ENCODE peak calls at places on chromosomes 5 and 9, in four cellular contexts. X, E, L and I are unnamed samples.
A peak's percentile ranks its signal among the peaks of the same experiment; 100 is the strongest.

GRCh38 chr5:158123595-158123994 is 264.6 kb upstream of the CLINT1 start:
- DNase-seq in E (no peak), X (no peak), L (no peak), I (no peak)

GRCh38 chr9:23587433-23587832 is 238.6 kb downstream of the ELAVL2 start:
- DNase-seq in L (peak; percentile 79), E (peak; percentile 86), X (no peak), I (no peak)

GRCh38 chr9:97386733-97387503 is 25.0 kb upstream of the TDRD7 start:
- DNase-seq in E (peak; percentile 77), L (peak; percentile 83), X (peak; percentile 63), I (peak; percentile 58)

GRCh38 chr9:72540348-72540873 is 19.0 kb downstream of the TMC1 start:
- DNase-seq in X (no peak), L (no peak), E (no peak), I (no peak)

GRCh38 chr9:129591916-129592315 is 29.0 kb downstream of the C9orf50 start:
- DNase-seq in E (no peak), X (no peak), L (no peak), I (no peak)

GRCh38 chr5:91632871-91633270 is 249.8 kb upstream of the ARRDC3 start:
- DNase-seq in E (no peak), X (no peak), L (no peak), I (peak; percentile 17)

GRCh38 chr5:76604838-76605237 is 18.4 kb downstream of the F2RL2 start:
- DNase-seq in X (peak; percentile 34), E (no peak), L (no peak), I (peak; percentile 39)

GRCh38 chr5:68479524-68479923 is 264.0 kb downstream of the PIK3R1 start:
- DNase-seq in E (no peak), X (no peak), L (no peak), I (no peak)

GRCh38 chr5:75716715-75717081 is 539 bp downstream of the POC5 start:
- DNase-seq in X (no peak), E (no peak), L (no peak), I (no peak)

GRCh38 chr5:132389453-132390286 is 20.2 kb downstream of the SLC22A5 start:
- DNase-seq in E (peak; percentile 69), L (no peak), X (peak; percentile 88), I (peak; percentile 72)

GRCh38 chr5:169648725-169649124 is 11.7 kb downstream of the DOCK2 start:
- DNase-seq in E (no peak), L (peak; percentile 67), X (no peak), I (no peak)

GRCh38 chr5:11507156-11507910 is 396.9 kb downstream of the CTNND2 start:
- DNase-seq in E (peak; percentile 42), X (no peak), L (peak; percentile 84), I (no peak)

GRCh38 chr5:172364773-172365172 is 81.2 kb upstream of the UBTD2 start:
- DNase-seq in E (no peak), X (no peak), L (no peak), I (peak; percentile 9)

GRCh38 chr5:31768784-31769183 is 129.9 kb downstream of the PDZD2 start:
- DNase-seq in E (no peak), L (no peak), X (no peak), I (no peak)

GRCh38 chr9:6978591-6978990 is 220.8 kb downstream of the KDM4C start:
- DNase-seq in E (no peak), L (no peak), X (no peak), I (no peak)

GRCh38 chr9:86946712-86947145 is 577 bp downstream of the GAS1 start:
- DNase-seq in E (no peak), L (peak; percentile 66), X (peak; percentile 42), I (peak; percentile 84)

GRCh38 chr9:136644343-136644592 is 18.4 kb upstream of the EGFL7 start:
- DNase-seq in X (peak; percentile 82), E (no peak), L (no peak), I (peak; percentile 91)

GRCh38 chr5:139651863-139652787 is 4.0 kb downstream of the CXXC5 start:
- DNase-seq in L (peak; percentile 67), X (peak; percentile 73), E (peak; percentile 91), I (peak; percentile 92)

GRCh38 chr9:108056805-108057386 is 567.3 kb upstream of the KLF4 start:
- DNase-seq in E (no peak), X (peak; percentile 52), L (no peak), I (no peak)

GRCh38 chr5:114391321-114391720 is 29.5 kb downstream of the KCNN2 start:
- DNase-seq in X (peak; percentile 45), L (no peak), E (no peak), I (peak; percentile 5)

GRCh38 chr5:170571331-170571731 is 67.5 kb downstream of the KCNIP1 start:
- DNase-seq in X (no peak), E (no peak), L (no peak), I (no peak)

GRCh38 chr9:98099898-98100297 is 19.1 kb downstream of the TRIM14 start:
- DNase-seq in X (no peak), L (no peak), E (no peak), I (no peak)

GRCh38 chr5:88287846-88288588 is 19.4 kb upstream of the TMEM161B start:
- DNase-seq in E (no peak), X (peak; percentile 9), L (no peak), I (no peak)

GRCh38 chr5:151098185-151098813 is 17.5 kb upstream of the TNIP1 start:
- DNase-seq in E (no peak), X (no peak), L (no peak), I (no peak)

GRCh38 chr5:141850183-141850768 is 27.9 kb downstream of the PCDH1 start:
- DNase-seq in L (peak; percentile 48), X (no peak), E (no peak), I (peak; percentile 63)

GRCh38 chr5:20286512-20286911 is 298.5 kb upstream of the CDH18 start:
- DNase-seq in X (no peak), E (no peak), L (no peak), I (peak; percentile 3)

GRCh38 chr9:89139450-89139849 is 39.2 kb downstream of the SHC3 start:
- DNase-seq in X (peak; percentile 50), E (no peak), L (peak; percentile 4), I (no peak)

GRCh38 chr5:125093776-125094175 is 347.3 kb upstream of the ZNF608 start:
- DNase-seq in X (peak; percentile 90), L (no peak), E (no peak), I (peak; percentile 18)

GRCh38 chr5:22541037-22541436 is 312.1 kb downstream of the CDH12 start:
- DNase-seq in E (no peak), X (no peak), L (peak; percentile 87), I (peak; percentile 26)

GRCh38 chr5:129118405-129118804 is 23.9 kb downstream of the ISOC1 start:
- DNase-seq in L (no peak), E (no peak), X (no peak), I (no peak)

GRCh38 chr9:127746959-127747569 is 12.0 kb upstream of the TOR2A start:
- DNase-seq in X (no peak), L (no peak), E (no peak), I (no peak)

GRCh38 chr9:93020785-93021670 is 37.5 kb upstream of the SUSD3 start:
- DNase-seq in E (no peak), L (no peak), X (no peak), I (no peak)

GRCh38 chr5:135824541-135825041 is 9.9 kb upstream of the SLC25A48 start:
- DNase-seq in E (no peak), X (no peak), L (no peak), I (no peak)

GRCh38 chr5:75510417-75510835 is 1.0 kb downstream of the CERT1 start:
- DNase-seq in L (peak; percentile 60), X (no peak), E (no peak), I (no peak)

GRCh38 chr9:137241490-137242328 is 622 bp downstream of the TUBB4B start:
- DNase-seq in X (peak; percentile 18), E (peak; percentile 88), L (peak; percentile 54), I (no peak)

GRCh38 chr5:90529939-90530677 is 724 bp upstream of the LYSMD3 start:
- DNase-seq in X (peak; percentile 79), L (peak; percentile 80), E (peak; percentile 69), I (peak; percentile 88)

GRCh38 chr5:177419045-177419444 is 7.4 kb upstream of the GRK6 start:
- DNase-seq in L (no peak), E (no peak), X (no peak), I (no peak)

DNA sequence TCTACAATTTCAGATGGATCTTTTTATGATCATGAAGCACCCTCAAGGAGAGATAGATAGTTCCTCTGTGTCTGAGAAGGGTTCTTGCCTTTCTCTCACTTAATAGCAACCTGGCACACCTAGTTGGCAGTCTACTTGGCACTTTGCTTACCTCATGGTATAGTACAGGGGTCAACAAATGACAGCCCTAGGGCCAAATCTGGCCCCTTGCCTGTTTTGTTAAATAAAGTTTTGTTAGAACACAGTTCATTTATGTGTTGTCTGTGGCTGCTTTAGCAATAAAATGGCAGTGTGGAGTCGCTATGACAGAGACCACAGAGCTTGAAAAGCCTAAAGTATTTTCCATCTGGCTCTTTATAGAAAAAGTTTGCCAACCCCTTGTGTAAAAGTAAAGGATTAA is 119.3 kb upstream of the CPEB4 start:
- DNase-seq in L (no peak), X (no peak), E (no peak), I (no peak)
- TF ChIP-seq CTCF in L (no peak), X (no peak), E (no peak), I (no peak)

GRCh38 chr9:116163293-116164055 is 9.9 kb downstream of the PAPPA start:
- DNase-seq in L (no peak), X (no peak), E (peak; percentile 41), I (peak; percentile 41)
- TF ChIP-seq CTCF in L (peak; percentile 53), X (peak; percentile 20), E (peak; percentile 49), I (peak; percentile 55)

GRCh38 chr9:131872006-131872405 is 132.1 kb upstream of the RAPGEF1 start:
- DNase-seq in X (no peak), L (no peak), E (peak; percentile 46), I (no peak)
- TF ChIP-seq CTCF in X (peak; percentile 11), L (peak; percentile 19), E (no peak), I (peak; percentile 20)

GRCh38 chr5:28648108-28648507 is 1609.7 kb upstream of the CDH9 start:
- DNase-seq in X (no peak), L (no peak), E (no peak), I (peak; percentile 10)
- TF ChIP-seq CTCF in X (no peak), L (no peak), E (no peak), I (no peak)

GRCh38 chr5:98787131-98787719 is 13.8 kb downstream of the RGMB start:
- DNase-seq in L (peak; percentile 40), X (no peak), E (no peak), I (no peak)
- TF ChIP-seq CTCF in L (no peak), X (no peak), E (peak; percentile 7), I (no peak)